ENCODE peak calls at places on chromosomes 1 and 21, in four cellular contexts. One of them, this sample, is unnamed.

GRCh38 chr1:176122282-176122681 is 84.8 kb downstream of the COP1 start:
- DNase-seq in SK-N-SH: no peak
- DNase-seq in HCT116: no peak
- DNase-seq in K562: no peak
- DNase-seq in this sample: no peak

GRCh38 chr1:30822966-30823581 is 65.5 kb upstream of the LAPTM5 start:
- DNase-seq in SK-N-SH: no peak
- DNase-seq in HCT116: no peak
- DNase-seq in K562: no peak
- DNase-seq in this sample: no peak

GRCh38 chr1:166184897-166185296 is 18.1 kb upstream of the FAM78B start:
- DNase-seq in SK-N-SH: no peak
- DNase-seq in HCT116: no peak
- DNase-seq in K562: no peak
- DNase-seq in this sample: no peak

GRCh38 chr1:235090406-235091069 is 38.1 kb downstream of the TOMM20 start:
- DNase-seq in SK-N-SH: no peak
- DNase-seq in HCT116: no peak
- DNase-seq in K562: peak; percentile 66
- DNase-seq in this sample: no peak

GRCh38 chr1:85465791-85466134 is 804 bp upstream of the DDAH1 start:
- DNase-seq in SK-N-SH: no peak
- DNase-seq in HCT116: no peak
- DNase-seq in K562: no peak
- DNase-seq in this sample: no peak

GRCh38 chr1:148386617-148387016 is 96.5 kb downstream of the PPIAL4G start:
- DNase-seq in SK-N-SH: no peak
- DNase-seq in HCT116: no peak
- DNase-seq in K562: no peak
- DNase-seq in this sample: no peak

GRCh38 chr1:154747841-154748766 is 122.0 kb downstream of the KCNN3 start:
- DNase-seq in SK-N-SH: peak; percentile 78
- DNase-seq in HCT116: no peak
- DNase-seq in K562: no peak
- DNase-seq in this sample: no peak

GRCh38 chr1:245512980-245513578 is 358.3 kb downstream of the KIF26B start:
- DNase-seq in SK-N-SH: peak; percentile 78
- DNase-seq in HCT116: no peak
- DNase-seq in K562: peak; percentile 54
- DNase-seq in this sample: no peak

GRCh38 chr1:91564888-91565700 is 64.4 kb downstream of the CDC7 start:
- DNase-seq in SK-N-SH: no peak
- DNase-seq in HCT116: no peak
- DNase-seq in K562: no peak
- DNase-seq in this sample: no peak

GRCh38 chr1:3352084-3352951 is 102.1 kb upstream of the ARHGEF16 start:
- DNase-seq in SK-N-SH: no peak
- DNase-seq in HCT116: no peak
- DNase-seq in K562: no peak
- DNase-seq in this sample: no peak

GRCh38 chr1:62428351-62428750 is 8.5 kb upstream of the USP1 start:
- DNase-seq in SK-N-SH: no peak
- DNase-seq in HCT116: no peak
- DNase-seq in K562: no peak
- DNase-seq in this sample: no peak

GRCh38 chr1:59707216-59707615 is 107.5 kb upstream of the HOOK1 start:
- DNase-seq in SK-N-SH: no peak
- DNase-seq in HCT116: peak; percentile 12
- DNase-seq in K562: peak; percentile 7
- DNase-seq in this sample: no peak

GRCh38 chr1:1092149-1092855 is 18.2 kb upstream of the RNF223 start:
- DNase-seq in SK-N-SH: peak; percentile 24
- DNase-seq in HCT116: no peak
- DNase-seq in K562: no peak
- DNase-seq in this sample: no peak

GRCh38 chr1:23013657-23014056 is 2.0 kb downstream of the TEX46 start:
- DNase-seq in SK-N-SH: no peak
- DNase-seq in HCT116: no peak
- DNase-seq in K562: no peak
- DNase-seq in this sample: no peak

GRCh38 chr1:43058545-43059360 is 100.1 kb upstream of the SLC2A1 start:
- DNase-seq in SK-N-SH: peak; percentile 55
- DNase-seq in HCT116: no peak
- DNase-seq in K562: peak; percentile 36
- DNase-seq in this sample: no peak

GRCh38 chr1:43058056-43058455 is 99.4 kb upstream of the SLC2A1 start:
- DNase-seq in SK-N-SH: no peak
- DNase-seq in HCT116: no peak
- DNase-seq in K562: no peak
- DNase-seq in this sample: no peak

GRCh38 chr1:43057567-43057966 is 98.9 kb upstream of the SLC2A1 start:
- DNase-seq in SK-N-SH: no peak
- DNase-seq in HCT116: no peak
- DNase-seq in K562: no peak
- DNase-seq in this sample: no peak

GRCh38 chr1:43061803-43062202 is 103.1 kb upstream of the SLC2A1 start:
- DNase-seq in SK-N-SH: no peak
- DNase-seq in HCT116: no peak
- DNase-seq in K562: no peak
- DNase-seq in this sample: no peak

DNA sequence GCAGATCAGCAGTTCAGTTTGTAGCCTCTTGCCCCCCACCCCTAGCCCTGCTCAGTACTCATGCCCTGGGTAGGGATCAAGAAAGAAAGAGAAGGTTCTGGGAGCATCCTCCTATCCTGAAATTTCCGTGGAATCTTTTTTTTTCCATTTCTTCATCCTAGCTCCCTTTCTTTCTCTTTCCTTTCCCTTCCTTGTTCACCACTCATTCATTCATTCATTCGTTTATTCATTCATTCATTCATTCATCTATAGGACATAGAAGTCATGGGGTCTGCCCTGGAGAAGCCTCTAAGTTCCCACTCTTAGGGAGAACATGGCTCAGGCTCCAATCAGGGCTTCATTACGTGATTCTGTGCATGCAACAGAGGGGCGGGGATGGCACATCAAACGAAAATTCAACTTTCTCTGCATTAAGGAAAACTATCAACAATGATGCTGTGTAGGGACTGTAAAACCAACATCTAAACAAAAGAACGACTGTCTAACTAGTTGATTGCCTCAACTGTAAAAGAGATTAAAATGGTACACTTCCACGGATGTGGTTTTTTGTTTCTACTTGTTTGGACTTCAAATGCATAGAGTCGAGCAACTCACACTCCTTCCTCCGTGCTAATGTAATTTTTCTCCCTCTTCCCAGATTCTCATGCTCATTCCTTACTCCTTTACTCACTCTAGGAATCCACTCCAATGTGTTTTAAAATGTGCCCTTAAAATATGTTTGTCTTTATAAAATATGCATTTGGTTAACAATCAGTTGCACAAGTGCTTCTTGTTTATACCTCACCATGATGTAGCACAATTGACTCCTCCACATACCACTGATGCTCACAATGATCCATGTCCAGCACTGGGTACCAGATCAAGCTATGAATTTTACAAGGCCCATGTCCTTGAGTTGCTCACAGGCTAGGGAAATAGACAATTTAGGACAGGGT is 101.2 kb upstream of the SLC2A1 start:
- DNase-seq in SK-N-SH: no peak
- DNase-seq in HCT116: no peak
- DNase-seq in K562: no peak
- DNase-seq in this sample: no peak
- TF ChIP-seq JUND in SK-N-SH: no peak
- TF ChIP-seq JUND in HCT116: no peak
- TF ChIP-seq JUND in K562: no peak
- TF ChIP-seq JUND in this sample: no peak

GRCh38 chr1:53328009-53328489 is at the start of gene LRP8:
- DNase-seq in SK-N-SH: peak; percentile 96
- DNase-seq in HCT116: peak; percentile 31
- DNase-seq in K562: peak; percentile 89
- DNase-seq in this sample: peak; percentile 68

GRCh38 chr1:53326598-53327182 is 1.2 kb downstream of the LRP8 start:
- DNase-seq in SK-N-SH: peak; percentile 76
- DNase-seq in HCT116: no peak
- DNase-seq in K562: peak; percentile 65
- DNase-seq in this sample: no peak

GRCh38 chr1:53328490-53329182 is 766 bp upstream of the LRP8 start:
- DNase-seq in SK-N-SH: peak; percentile 60
- DNase-seq in HCT116: no peak
- DNase-seq in K562: no peak
- DNase-seq in this sample: no peak

GRCh38 chr1:53326088-53326597 is 1.7 kb downstream of the LRP8 start:
- DNase-seq in SK-N-SH: peak; percentile 96
- DNase-seq in HCT116: peak; percentile 85
- DNase-seq in K562: peak; percentile 99
- DNase-seq in this sample: peak; percentile 93

DNA sequence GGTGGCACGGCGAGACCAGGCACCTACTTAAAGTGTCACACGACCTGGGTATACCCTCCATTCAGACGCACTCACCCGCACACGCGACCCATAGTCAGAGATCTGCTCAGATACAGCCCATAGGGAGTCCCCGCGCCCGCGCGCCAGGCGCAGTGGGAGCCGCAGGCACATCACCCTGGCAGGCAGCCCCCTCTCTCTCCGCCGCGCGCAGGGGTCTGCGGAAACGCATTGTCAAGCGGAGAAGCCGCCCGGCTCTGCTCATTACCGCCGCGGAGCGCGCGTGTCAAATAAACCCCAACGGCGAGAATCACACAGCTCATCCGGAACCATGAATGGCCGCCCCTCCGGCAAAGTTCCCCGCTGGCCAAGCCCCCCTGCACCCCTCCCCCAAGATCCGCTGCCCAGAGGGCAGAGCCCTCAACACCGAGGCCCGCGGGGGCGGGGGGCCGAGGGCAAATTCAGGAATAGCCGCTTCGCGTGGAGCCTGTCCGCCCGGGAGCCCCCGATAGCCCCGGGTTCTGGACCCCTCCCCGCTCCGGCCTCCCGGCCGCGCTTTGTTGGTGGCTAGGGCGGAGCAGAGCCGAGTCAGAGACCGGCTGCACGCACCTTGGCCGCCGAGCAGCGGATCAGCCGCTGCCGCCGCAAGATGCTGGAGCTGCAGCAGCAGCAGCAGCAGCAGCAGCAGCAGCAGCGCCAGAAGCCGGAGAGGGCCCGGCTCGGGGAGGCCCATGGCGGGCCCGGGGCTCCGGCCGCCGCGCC is 508 bp downstream of the LRP8 start:
- DNase-seq in SK-N-SH: peak; percentile 78
- DNase-seq in HCT116: no peak
- DNase-seq in K562: peak; percentile 62
- DNase-seq in this sample: no peak
- TF ChIP-seq JUND in SK-N-SH: no peak
- TF ChIP-seq JUND in HCT116: no peak
- TF ChIP-seq JUND in K562: no peak
- TF ChIP-seq JUND in this sample: no peak

GRCh38 chr1:223706077-223706988 is 6.0 kb upstream of the CAPN2 start:
- DNase-seq in SK-N-SH: no peak
- DNase-seq in HCT116: no peak
- DNase-seq in K562: no peak
- DNase-seq in this sample: peak; percentile 83
- TF ChIP-seq JUND in SK-N-SH: peak; percentile 43
- TF ChIP-seq JUND in HCT116: no peak
- TF ChIP-seq JUND in K562: peak; percentile 0
- TF ChIP-seq JUND in this sample: peak; percentile 95

GRCh38 chr1:168360151-168360550 is 79.5 kb downstream of the TBX19 start:
- DNase-seq in SK-N-SH: no peak
- DNase-seq in HCT116: no peak
- DNase-seq in K562: no peak
- DNase-seq in this sample: no peak
- TF ChIP-seq JUND in SK-N-SH: no peak
- TF ChIP-seq JUND in HCT116: no peak
- TF ChIP-seq JUND in K562: no peak
- TF ChIP-seq JUND in this sample: no peak

GRCh38 chr21:41859297-41859980 is 19.7 kb downstream of the PRDM15 start:
- DNase-seq in SK-N-SH: no peak
- DNase-seq in HCT116: no peak
- DNase-seq in K562: no peak
- DNase-seq in this sample: no peak

GRCh38 chr21:41863439-41863740 is 15.8 kb downstream of the PRDM15 start:
- DNase-seq in SK-N-SH: no peak
- DNase-seq in HCT116: no peak
- DNase-seq in K562: no peak
- DNase-seq in this sample: no peak

GRCh38 chr21:41864311-41865001 is 14.7 kb downstream of the PRDM15 start:
- DNase-seq in SK-N-SH: no peak
- DNase-seq in HCT116: no peak
- DNase-seq in K562: no peak
- DNase-seq in this sample: no peak

GRCh38 chr21:41861255-41861654 is 17.9 kb downstream of the PRDM15 start:
- DNase-seq in SK-N-SH: no peak
- DNase-seq in HCT116: no peak
- DNase-seq in K562: no peak
- DNase-seq in this sample: no peak

GRCh38 chr21:41861987-41862386 is 17.2 kb downstream of the PRDM15 start:
- DNase-seq in SK-N-SH: no peak
- DNase-seq in HCT116: no peak
- DNase-seq in K562: no peak
- DNase-seq in this sample: no peak
- TF ChIP-seq JUND in SK-N-SH: no peak
- TF ChIP-seq JUND in HCT116: no peak
- TF ChIP-seq JUND in K562: no peak
- TF ChIP-seq JUND in this sample: no peak

DNA sequence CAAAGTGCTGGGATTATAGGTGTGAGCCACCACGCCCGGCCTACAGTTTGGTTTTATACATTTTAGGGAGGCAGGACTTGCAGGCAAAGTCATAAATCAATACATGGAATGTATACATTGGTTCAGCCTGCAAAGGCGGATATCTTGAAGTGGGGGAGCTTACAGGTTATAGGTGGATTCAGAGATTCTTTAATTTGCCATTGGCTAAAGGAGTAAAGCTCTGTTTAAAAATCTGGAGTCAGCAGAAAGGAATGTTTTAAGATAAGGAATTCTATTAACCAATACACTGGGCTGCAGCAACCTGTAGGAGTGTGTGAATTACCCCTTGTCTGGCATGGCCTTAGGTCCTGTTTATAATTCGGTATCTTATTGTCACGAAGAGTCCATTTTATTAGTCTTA is 57.6 kb downstream of the OPTC start:
- DNase-seq in SK-N-SH: no peak
- DNase-seq in HCT116: no peak
- DNase-seq in K562: no peak
- DNase-seq in this sample: no peak
- TF ChIP-seq JUND in SK-N-SH: no peak
- TF ChIP-seq JUND in HCT116: no peak
- TF ChIP-seq JUND in K562: no peak
- TF ChIP-seq JUND in this sample: no peak

This sample was measured in T47D.